ENCODE peak calls at places on chromosomes 16 and 17, in four cellular contexts. L is WTC11, U is SK-N-SH, M is GM12878. P is an unnamed sample.

GRCh38 chr16:64250866-64251265 is 871.0 kb downstream of the CDH11 start:
- DNase-seq in L (no peak), U (no peak), M (no peak), P (no peak)

GRCh38 chr16:31107465-31107867 is 720 bp upstream of the BCKDK start:
- DNase-seq in L (no peak), U (no peak), M (peak; percentile 54), P (no peak)

GRCh38 chr17:72125742-72126141 is 4.9 kb downstream of the SOX9 start:
- DNase-seq in L (no peak), U (no peak), M (no peak), P (no peak)

GRCh38 chr17:55394357-55395021 is 27.1 kb downstream of the MMD start:
- DNase-seq in L (no peak), U (no peak), M (no peak), P (no peak)

GRCh38 chr17:42937712-42938596 is 26.3 kb downstream of the AARSD1 start:
- DNase-seq in L (peak; percentile 66), U (peak; percentile 68), M (no peak), P (peak; percentile 65)

GRCh38 chr16:21116148-21116693 is 34.4 kb downstream of the DNAH3 start:
- DNase-seq in L (no peak), U (no peak), M (no peak), P (no peak)

GRCh38 chr17:52026075-52026474 is 132.4 kb downstream of the CA10 start:
- DNase-seq in L (no peak), U (no peak), M (no peak), P (no peak)

GRCh38 chr17:2054740-2055493 is at the start of gene HIC1:
- DNase-seq in L (peak; percentile 80), U (peak; percentile 93), M (no peak), P (peak; percentile 51)

GRCh38 chr17:50613007-50613406 is 21.7 kb upstream of the ABCC3 start:
- DNase-seq in L (no peak), U (no peak), M (no peak), P (no peak)

GRCh38 chr17:47907932-47908562 is 12.0 kb downstream of the SP2 start:
- DNase-seq in L (no peak), U (no peak), M (no peak), P (no peak)

GRCh38 chr16:89335803-89336485 is 118.4 kb downstream of the ZNF778 start:
- DNase-seq in L (no peak), U (no peak), M (no peak), P (no peak)

GRCh38 chr16:67481561-67482259 is 753 bp upstream of the ATP6V0D1 start:
- DNase-seq in L (no peak), U (peak; percentile 47), M (no peak), P (peak; percentile 74)

GRCh38 chr17:30952645-30953393 is 18.0 kb upstream of the RNF135 start:
- DNase-seq in L (no peak), U (no peak), M (no peak), P (no peak)

GRCh38 chr16:21704733-21705132 is 41.0 kb downstream of the OTOA start:
- DNase-seq in L (no peak), U (no peak), M (no peak), P (peak; percentile 26)

GRCh38 chr17:4948166-4948996 is at the start of gene PFN1:
- DNase-seq in L (peak; percentile 85), U (peak; percentile 92), M (peak; percentile 69), P (peak; percentile 89)

GRCh38 chr16:15564619-15565339 is 78.2 kb downstream of the MARF1 start:
- DNase-seq in L (no peak), U (no peak), M (no peak), P (no peak)

GRCh38 chr17:80891096-80892018 is 100.3 kb upstream of the CHMP6 start:
- DNase-seq in L (no peak), U (no peak), M (peak; percentile 56), P (peak; percentile 60)

GRCh38 chr16:82888616-82889015 is 261.8 kb downstream of the CDH13 start:
- DNase-seq in L (no peak), U (no peak), M (no peak), P (no peak)

GRCh38 chr16:69339289-69340094 is at the start of the genes COG8 and NIP7:
- DNase-seq in L (peak; percentile 97), U (peak; percentile 96), M (peak; percentile 92), P (peak; percentile 79)

GRCh38 chr16:88202207-88202745 is 180.5 kb upstream of the ZNF469 start:
- DNase-seq in L (no peak), U (no peak), M (no peak), P (no peak)

GRCh38 chr16:77434022-77434364 is 841 bp downstream of the ADAMTS18 start:
- DNase-seq in L (no peak), U (no peak), M (no peak), P (no peak)

GRCh38 chr17:28552201-28552999 is at the start of gene UNC119:
- DNase-seq in L (peak; percentile 83), U (peak; percentile 99), M (no peak), P (peak; percentile 97)

GRCh38 chr17:5499790-5500189 is 13.4 kb downstream of the MIS12 start:
- DNase-seq in L (peak; percentile 50), U (peak; percentile 78), M (no peak), P (no peak)

GRCh38 chr17:2904135-2904534 is 107.9 kb downstream of the RAP1GAP2 start:
- DNase-seq in L (no peak), U (peak; percentile 78), M (no peak), P (no peak)

GRCh38 chr17:37490638-37491614 is 1.2 kb downstream of the DUSP14 start:
- DNase-seq in L (peak; percentile 41), U (no peak), M (no peak), P (peak; percentile 81)

DNA sequence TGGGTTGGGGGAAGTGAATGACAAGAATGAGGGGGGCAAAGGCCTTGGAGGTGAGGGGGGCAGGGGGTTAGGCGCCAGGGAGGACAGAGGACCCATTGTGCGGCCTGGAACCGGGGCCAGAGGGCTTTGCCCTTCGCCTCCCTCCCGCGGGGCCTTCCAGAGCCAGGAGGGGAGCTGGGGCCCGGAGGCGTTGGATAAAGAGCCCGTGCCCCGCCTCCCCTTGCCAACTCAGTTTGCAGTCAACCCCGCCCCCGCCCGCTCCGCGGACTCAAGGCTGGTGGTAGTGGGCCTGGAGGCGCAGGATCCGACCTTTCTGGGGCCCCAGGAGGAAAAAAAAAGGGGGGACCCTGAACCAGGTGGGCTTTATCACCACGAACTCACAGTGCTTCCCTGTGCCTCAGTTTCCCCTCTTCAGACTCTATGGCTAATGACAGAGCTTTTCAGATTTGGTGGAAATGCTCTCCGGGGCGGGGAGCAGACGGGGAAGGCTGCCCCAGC is 2.1 kb upstream of the SPHK1 start:
- DNase-seq in L (peak; percentile 77), U (peak; percentile 54), M (no peak), P (peak; percentile 43)
- TF ChIP-seq USF1 in L (no peak), U (no peak), M (no peak), P (no peak)

GRCh38 chr17:39677072-39677471 is 8.8 kb downstream of the PNMT start:
- DNase-seq in L (no peak), U (no peak), M (no peak), P (no peak)

GRCh38 chr17:39677581-39678339 is 9.5 kb downstream of the PNMT start:
- DNase-seq in L (no peak), U (no peak), M (no peak), P (no peak)

GRCh38 chr17:39674702-39675389 is 6.6 kb downstream of the PNMT start:
- DNase-seq in L (no peak), U (no peak), M (no peak), P (peak; percentile 69)

GRCh38 chr17:39675390-39676082 is 7.3 kb downstream of the PNMT start:
- DNase-seq in L (no peak), U (no peak), M (no peak), P (no peak)

GRCh38 chr17:39676198-39676819 is 8.1 kb downstream of the PNMT start:
- DNase-seq in L (no peak), U (no peak), M (peak; percentile 13), P (peak; percentile 69)
- TF ChIP-seq USF1 in L (no peak), U (no peak), M (no peak), P (no peak)

GRCh38 chr16:50359626-50360025 is 9.2 kb downstream of the BRD7 start:
- DNase-seq in L (no peak), U (no peak), M (no peak), P (no peak)
- TF ChIP-seq USF1 in L (no peak), U (no peak), M (no peak), P (no peak)

GRCh38 chr17:82253179-82253544 is 20.3 kb downstream of the CSNK1D start:
- DNase-seq in L (no peak), U (no peak), M (no peak), P (no peak)

GRCh38 chr17:82249896-82250581 is 21.2 kb downstream of the SLC16A3 start:
- DNase-seq in L (no peak), U (no peak), M (no peak), P (no peak)

GRCh38 chr17:82255573-82255972 is 17.9 kb downstream of the CSNK1D start:
- DNase-seq in L (no peak), U (no peak), M (no peak), P (no peak)

GRCh38 chr17:82250868-82251500 is 22.1 kb downstream of the SLC16A3 start:
- DNase-seq in L (no peak), U (no peak), M (no peak), P (no peak)

GRCh38 chr17:82252511-82253178 is 20.9 kb downstream of the CSNK1D start:
- DNase-seq in L (no peak), U (no peak), M (no peak), P (no peak)
- TF ChIP-seq USF1 in L (no peak), U (no peak), M (no peak), P (no peak)

GRCh38 chr17:38915639-38915995 is 9.8 kb upstream of the LASP1NB start:
- DNase-seq in L (no peak), U (peak; percentile 47), M (no peak), P (no peak)

GRCh38 chr17:38918129-38918913 is 7.1 kb upstream of the LASP1NB start:
- DNase-seq in L (peak; percentile 72), U (no peak), M (no peak), P (no peak)

GRCh38 chr17:38917259-38917658 is 8.2 kb upstream of the LASP1NB start:
- DNase-seq in L (no peak), U (no peak), M (no peak), P (no peak)

GRCh38 chr17:38914741-38915638 is 10.4 kb upstream of the LASP1NB start:
- DNase-seq in L (peak; percentile 62), U (peak; percentile 67), M (no peak), P (peak; percentile 36)

DNA sequence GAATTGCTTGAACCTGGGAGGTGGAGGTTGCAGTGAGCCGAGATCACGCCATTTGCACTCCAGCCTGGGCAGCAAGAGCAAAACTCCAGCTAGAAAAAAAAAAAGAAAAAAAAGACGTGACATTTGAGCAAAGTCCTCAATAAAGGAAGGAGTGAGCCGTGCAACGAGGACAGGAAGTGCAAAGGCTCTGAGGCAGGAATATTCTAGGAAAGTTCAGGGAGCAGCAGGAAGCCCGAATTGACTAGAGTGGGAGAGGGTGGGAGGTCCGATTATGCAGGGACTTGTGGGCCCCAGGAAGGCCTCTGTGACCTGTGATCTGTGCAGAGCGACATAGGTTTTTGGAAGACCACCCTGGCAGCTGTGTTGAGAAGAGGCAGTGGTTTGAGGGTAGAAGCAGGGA is 8.6 kb upstream of the LASP1NB start:
- DNase-seq in L (no peak), U (no peak), M (no peak), P (no peak)
- TF ChIP-seq USF1 in L (no peak), U (no peak), M (no peak), P (no peak)

P was measured in K562.